ENCODE peak calls at places on chromosomes 16 and 17, in nine cellular contexts. One of them, this sample, is unnamed.
A peak's percentile ranks its signal among the peaks of the same experiment; 100 is the strongest.

GRCh38 chr16:24523569-24523968 is 15.8 kb upstream of the RBBP6 start:
- DNase-seq in cardiac fibroblast: no peak
- DNase-seq in transverse colon: no peak
- DNase-seq in PC-3: no peak
- DNase-seq in stomach: no peak
- DNase-seq in brain microvascular endothelial cell: no peak
- DNase-seq in body of pancreas: no peak
- DNase-seq in GM23338: peak; percentile 62
- DNase-seq in adrenal gland: no peak
- DNase-seq in this sample: no peak

GRCh38 chr17:61488878-61489718 is 36.9 kb downstream of the TBX4 start:
- DNase-seq in cardiac fibroblast: no peak
- DNase-seq in transverse colon: peak; percentile 81
- DNase-seq in PC-3: no peak
- DNase-seq in stomach: peak; percentile 61
- DNase-seq in brain microvascular endothelial cell: no peak
- DNase-seq in body of pancreas: peak; percentile 68
- DNase-seq in GM23338: no peak
- DNase-seq in adrenal gland: no peak
- DNase-seq in this sample: no peak

GRCh38 chr16:80023865-80024264 is 423.3 kb upstream of the MAF start:
- DNase-seq in cardiac fibroblast: peak; percentile 68
- DNase-seq in transverse colon: no peak
- DNase-seq in PC-3: no peak
- DNase-seq in stomach: no peak
- DNase-seq in brain microvascular endothelial cell: peak; percentile 84
- DNase-seq in body of pancreas: no peak
- DNase-seq in GM23338: no peak
- DNase-seq in adrenal gland: no peak
- DNase-seq in this sample: no peak

GRCh38 chr16:88536971-88537751 is 33.0 kb upstream of the ZC3H18 start:
- DNase-seq in cardiac fibroblast: no peak
- DNase-seq in transverse colon: no peak
- DNase-seq in PC-3: no peak
- DNase-seq in stomach: no peak
- DNase-seq in brain microvascular endothelial cell: no peak
- DNase-seq in body of pancreas: peak; percentile 37
- DNase-seq in GM23338: peak; percentile 59
- DNase-seq in adrenal gland: no peak
- DNase-seq in this sample: no peak

GRCh38 chr16:21568502-21569189 is 30.7 kb upstream of the METTL9 start:
- DNase-seq in cardiac fibroblast: no peak
- DNase-seq in transverse colon: peak; percentile 4
- DNase-seq in PC-3: peak; percentile 57
- DNase-seq in stomach: peak; percentile 24
- DNase-seq in brain microvascular endothelial cell: no peak
- DNase-seq in body of pancreas: no peak
- DNase-seq in GM23338: no peak
- DNase-seq in adrenal gland: no peak
- DNase-seq in this sample: no peak

GRCh38 chr17:32161506-32162365 is 19.4 kb downstream of the RHOT1 start:
- DNase-seq in cardiac fibroblast: peak; percentile 89
- DNase-seq in transverse colon: peak; percentile 13
- DNase-seq in PC-3: peak; percentile 59
- DNase-seq in stomach: no peak
- DNase-seq in brain microvascular endothelial cell: peak; percentile 93
- DNase-seq in body of pancreas: no peak
- DNase-seq in GM23338: no peak
- DNase-seq in adrenal gland: no peak
- DNase-seq in this sample: peak; percentile 95

GRCh38 chr16:58499615-58500328 is at the start of gene NDRG4:
- DNase-seq in cardiac fibroblast: peak; percentile 87
- DNase-seq in transverse colon: peak; percentile 40
- DNase-seq in PC-3: peak; percentile 86
- DNase-seq in stomach: peak; percentile 49
- DNase-seq in brain microvascular endothelial cell: peak; percentile 89
- DNase-seq in body of pancreas: peak; percentile 58
- DNase-seq in GM23338: peak; percentile 95
- DNase-seq in adrenal gland: peak; percentile 84
- DNase-seq in this sample: peak; percentile 72

GRCh38 chr17:57186231-57187019 is 69.9 kb upstream of the MSI2 start:
- DNase-seq in cardiac fibroblast: no peak
- DNase-seq in transverse colon: no peak
- DNase-seq in PC-3: no peak
- DNase-seq in stomach: no peak
- DNase-seq in brain microvascular endothelial cell: no peak
- DNase-seq in body of pancreas: no peak
- DNase-seq in GM23338: no peak
- DNase-seq in adrenal gland: peak; percentile 15
- DNase-seq in this sample: no peak

GRCh38 chr16:12300490-12300889 is 324.0 kb downstream of the SNX29 start:
- DNase-seq in cardiac fibroblast: no peak
- DNase-seq in transverse colon: no peak
- DNase-seq in PC-3: no peak
- DNase-seq in stomach: no peak
- DNase-seq in brain microvascular endothelial cell: no peak
- DNase-seq in body of pancreas: no peak
- DNase-seq in GM23338: no peak
- DNase-seq in adrenal gland: no peak
- DNase-seq in this sample: no peak

GRCh38 chr16:71360378-71360777 is 1.9 kb downstream of the CALB2 start:
- DNase-seq in cardiac fibroblast: peak; percentile 90
- DNase-seq in transverse colon: no peak
- DNase-seq in PC-3: peak; percentile 83
- DNase-seq in stomach: no peak
- DNase-seq in brain microvascular endothelial cell: peak; percentile 80
- DNase-seq in body of pancreas: no peak
- DNase-seq in GM23338: no peak
- DNase-seq in adrenal gland: peak; percentile 78
- DNase-seq in this sample: peak; percentile 84

GRCh38 chr16:12337776-12338655 is 361.5 kb downstream of the SNX29 start:
- DNase-seq in cardiac fibroblast: peak; percentile 72
- DNase-seq in transverse colon: no peak
- DNase-seq in PC-3: peak; percentile 30
- DNase-seq in stomach: no peak
- DNase-seq in brain microvascular endothelial cell: no peak
- DNase-seq in body of pancreas: no peak
- DNase-seq in GM23338: no peak
- DNase-seq in adrenal gland: no peak
- DNase-seq in this sample: peak; percentile 22

GRCh38 chr17:57337390-57337789 is 81.1 kb downstream of the MSI2 start:
- DNase-seq in cardiac fibroblast: no peak
- DNase-seq in transverse colon: no peak
- DNase-seq in PC-3: no peak
- DNase-seq in stomach: no peak
- DNase-seq in brain microvascular endothelial cell: no peak
- DNase-seq in body of pancreas: no peak
- DNase-seq in GM23338: no peak
- DNase-seq in adrenal gland: peak; percentile 47
- DNase-seq in this sample: no peak

GRCh38 chr17:77354721-77355455 is 214.1 kb downstream of the SEC14L1 start:
- DNase-seq in cardiac fibroblast: peak; percentile 99
- DNase-seq in transverse colon: peak; percentile 72
- DNase-seq in PC-3: peak; percentile 38
- DNase-seq in stomach: peak; percentile 51
- DNase-seq in brain microvascular endothelial cell: peak; percentile 66
- DNase-seq in body of pancreas: peak; percentile 53
- DNase-seq in GM23338: no peak
- DNase-seq in adrenal gland: peak; percentile 96
- DNase-seq in this sample: peak; percentile 93

GRCh38 chr16:51151951-51152663 is 1.0 kb upstream of the SALL1 start:
- DNase-seq in cardiac fibroblast: peak; percentile 9
- DNase-seq in transverse colon: peak; percentile 33
- DNase-seq in PC-3: no peak
- DNase-seq in stomach: peak; percentile 34
- DNase-seq in brain microvascular endothelial cell: no peak
- DNase-seq in body of pancreas: peak; percentile 59
- DNase-seq in GM23338: peak; percentile 88
- DNase-seq in adrenal gland: no peak
- DNase-seq in this sample: peak; percentile 96

GRCh38 chr17:59361916-59362810 is 30.7 kb downstream of the YPEL2 start:
- DNase-seq in cardiac fibroblast: peak; percentile 91
- DNase-seq in transverse colon: no peak
- DNase-seq in PC-3: peak; percentile 69
- DNase-seq in stomach: no peak
- DNase-seq in brain microvascular endothelial cell: peak; percentile 87
- DNase-seq in body of pancreas: no peak
- DNase-seq in GM23338: no peak
- DNase-seq in adrenal gland: peak; percentile 63
- DNase-seq in this sample: peak; percentile 85
- H3K4me3 ChIP-seq in cardiac fibroblast: no peak overlapping the region
- H3K4me3 ChIP-seq in transverse colon: no peak overlapping the region
- H3K4me3 ChIP-seq in PC-3: no peak overlapping the region
- H3K4me3 ChIP-seq in stomach: no peak overlapping the region
- H3K4me3 ChIP-seq in brain microvascular endothelial cell: no peak overlapping the region
- H3K4me3 ChIP-seq in body of pancreas: no peak overlapping the region
- H3K4me3 ChIP-seq in GM23338: no peak overlapping the region
- H3K4me3 ChIP-seq in adrenal gland: no peak overlapping the region
- H3K4me3 ChIP-seq in this sample: no peak overlapping the region

DNA sequence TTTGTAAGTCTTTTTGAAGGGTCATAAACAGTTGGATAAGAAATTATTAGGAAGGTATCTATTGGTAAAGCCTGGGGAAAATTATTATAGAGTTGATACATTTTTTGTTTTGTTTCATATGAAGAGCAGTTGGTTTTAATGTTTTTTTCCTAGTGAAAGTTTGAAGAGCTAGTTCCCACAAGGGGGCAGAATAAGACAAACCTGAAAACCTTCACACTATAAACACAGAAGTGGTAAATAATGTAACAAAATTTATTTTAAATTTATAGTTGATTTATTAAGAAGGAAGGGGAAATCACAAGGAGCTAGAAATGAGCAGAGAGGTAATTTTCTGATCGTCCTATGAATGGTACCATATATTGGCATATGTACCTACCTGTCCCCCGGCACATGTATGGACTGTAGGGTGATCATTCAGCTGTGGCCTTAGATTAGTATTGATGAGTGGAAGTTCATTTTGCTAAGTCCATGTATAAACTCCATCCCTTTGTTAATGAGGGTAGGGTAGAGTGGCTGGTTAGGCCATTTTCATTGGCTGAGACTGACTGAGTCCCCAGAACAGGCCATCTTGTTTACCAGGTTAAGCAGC is 116.3 kb downstream of the TANC2 start:
- DNase-seq in cardiac fibroblast: peak; percentile 69
- DNase-seq in transverse colon: no peak
- DNase-seq in PC-3: peak; percentile 58
- DNase-seq in stomach: no peak
- DNase-seq in brain microvascular endothelial cell: peak; percentile 18
- DNase-seq in body of pancreas: no peak
- DNase-seq in GM23338: peak; percentile 44
- DNase-seq in adrenal gland: no peak
- DNase-seq in this sample: peak; percentile 9
- TF ChIP-seq CTCF in cardiac fibroblast: peak; percentile 33
- TF ChIP-seq CTCF in transverse colon: no peak
- TF ChIP-seq CTCF in PC-3: peak; percentile 77
- TF ChIP-seq CTCF in stomach: no peak
- TF ChIP-seq CTCF in brain microvascular endothelial cell: peak; percentile 42
- TF ChIP-seq CTCF in body of pancreas: peak; percentile 37
- TF ChIP-seq CTCF in GM23338: peak; percentile 60
- TF ChIP-seq CTCF in adrenal gland: peak; percentile 26
- TF ChIP-seq CTCF in this sample: peak; percentile 33

GRCh38 chr16:73063854-73064226 is 15.9 kb upstream of the ZFHX3 start:
- DNase-seq in cardiac fibroblast: no peak
- DNase-seq in transverse colon: no peak
- DNase-seq in PC-3: no peak
- DNase-seq in stomach: no peak
- DNase-seq in brain microvascular endothelial cell: no peak
- DNase-seq in body of pancreas: no peak
- DNase-seq in GM23338: no peak
- DNase-seq in adrenal gland: no peak
- DNase-seq in this sample: no peak

GRCh38 chr16:73064996-73065349 is 17.0 kb upstream of the ZFHX3 start:
- DNase-seq in cardiac fibroblast: no peak
- DNase-seq in transverse colon: no peak
- DNase-seq in PC-3: no peak
- DNase-seq in stomach: no peak
- DNase-seq in brain microvascular endothelial cell: no peak
- DNase-seq in body of pancreas: no peak
- DNase-seq in GM23338: no peak
- DNase-seq in adrenal gland: peak; percentile 33
- DNase-seq in this sample: no peak

GRCh38 chr16:73062640-73063283 is 14.8 kb upstream of the ZFHX3 start:
- DNase-seq in cardiac fibroblast: peak; percentile 47
- DNase-seq in transverse colon: no peak
- DNase-seq in PC-3: no peak
- DNase-seq in stomach: no peak
- DNase-seq in brain microvascular endothelial cell: no peak
- DNase-seq in body of pancreas: no peak
- DNase-seq in GM23338: peak; percentile 81
- DNase-seq in adrenal gland: no peak
- DNase-seq in this sample: peak; percentile 32

GRCh38 chr16:73064227-73064995 is 16.5 kb upstream of the ZFHX3 start:
- DNase-seq in cardiac fibroblast: peak; percentile 90
- DNase-seq in transverse colon: no peak
- DNase-seq in PC-3: no peak
- DNase-seq in stomach: no peak
- DNase-seq in brain microvascular endothelial cell: peak; percentile 74
- DNase-seq in body of pancreas: no peak
- DNase-seq in GM23338: peak; percentile 63
- DNase-seq in adrenal gland: peak; percentile 79
- DNase-seq in this sample: peak; percentile 78

DNA sequence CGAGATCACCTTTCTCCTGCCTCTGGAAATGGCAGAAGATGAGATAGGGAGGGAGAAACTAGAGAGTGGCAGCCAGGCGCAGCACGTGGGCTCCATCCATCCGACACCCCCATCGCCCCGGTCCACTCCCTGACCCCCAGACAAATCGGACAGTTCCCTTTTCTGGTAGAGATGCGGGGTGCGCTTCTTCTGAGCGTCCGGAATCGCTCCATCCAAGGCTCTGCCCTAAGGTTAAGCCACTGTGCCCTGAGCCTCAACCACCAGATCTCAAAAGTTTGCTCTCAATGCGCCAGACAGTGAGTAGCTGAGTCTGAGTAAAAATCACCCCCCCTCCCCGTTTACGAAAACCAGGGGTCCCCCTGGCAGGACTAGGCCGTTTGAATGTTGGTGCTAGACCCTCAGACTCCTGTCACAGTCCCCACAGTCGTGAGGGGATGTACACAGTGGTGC is 15.4 kb upstream of the ZFHX3 start:
- DNase-seq in cardiac fibroblast: peak; percentile 25
- DNase-seq in transverse colon: no peak
- DNase-seq in PC-3: no peak
- DNase-seq in stomach: no peak
- DNase-seq in brain microvascular endothelial cell: no peak
- DNase-seq in body of pancreas: no peak
- DNase-seq in GM23338: peak; percentile 54
- DNase-seq in adrenal gland: no peak
- DNase-seq in this sample: no peak
- H3K4me3 ChIP-seq in cardiac fibroblast: no peak overlapping the region
- H3K4me3 ChIP-seq in transverse colon: no peak overlapping the region
- H3K4me3 ChIP-seq in PC-3: no peak overlapping the region
- H3K4me3 ChIP-seq in stomach: peak overlapping the region; percentile 1
- H3K4me3 ChIP-seq in brain microvascular endothelial cell: peak overlapping the region; percentile 26
- H3K4me3 ChIP-seq in body of pancreas: no peak overlapping the region
- H3K4me3 ChIP-seq in GM23338: peak overlapping the region; percentile 62
- H3K4me3 ChIP-seq in adrenal gland: no peak overlapping the region
- H3K4me3 ChIP-seq in this sample: no peak overlapping the region

GRCh38 chr17:4509402-4509801 is 10.7 kb downstream of the SPNS2 start:
- DNase-seq in cardiac fibroblast: no peak
- DNase-seq in transverse colon: no peak
- DNase-seq in PC-3: no peak
- DNase-seq in stomach: peak; percentile 80
- DNase-seq in brain microvascular endothelial cell: no peak
- DNase-seq in body of pancreas: peak; percentile 66
- DNase-seq in GM23338: no peak
- DNase-seq in adrenal gland: no peak
- DNase-seq in this sample: no peak
- TF ChIP-seq CTCF in cardiac fibroblast: no peak
- TF ChIP-seq CTCF in transverse colon: no peak
- TF ChIP-seq CTCF in PC-3: no peak
- TF ChIP-seq CTCF in stomach: peak; percentile 18
- TF ChIP-seq CTCF in brain microvascular endothelial cell: no peak
- TF ChIP-seq CTCF in body of pancreas: peak; percentile 28
- TF ChIP-seq CTCF in GM23338: no peak
- TF ChIP-seq CTCF in adrenal gland: no peak
- TF ChIP-seq CTCF in this sample: no peak